ENCODE peak calls at places on chromosomes 11 and 22, in seven cellular contexts. U is cardiac muscle cell, O is uterus, A is stomach, J is fibroblast of lung, G is heart left ventricle, M is body of pancreas. Y is an unnamed sample. For H3K27me3, the result is how much of the 10 kb centered on the place peaks cover.

GRCh38 chr11:93740802-93741093 is 547 bp downstream of the TAF1D start:
- DNase-seq in A (peak), U (peak), J (peak), G (peak), O (peak), M (peak), Y (peak)

GRCh38 chr11:103433380-103433779 is 324.2 kb downstream of the DYNC2H1 start:
- DNase-seq in A (no peak), J (peak), U (no peak), G (no peak), M (no peak), O (no peak), Y (no peak)

GRCh38 chr22:32995335-32995734 is 62.8 kb downstream of the SYN3 start:
- DNase-seq in O (no peak), M (no peak), G (no peak), U (no peak), J (no peak), A (no peak), Y (no peak)

GRCh38 chr22:45009881-45010531 is at the start of gene PHF21B:
- DNase-seq in O (peak), G (peak), U (peak), A (peak), J (peak), M (peak), Y (no peak)

GRCh38 chr22:47123006-47123826 is 360.8 kb downstream of the TBC1D22A start:
- DNase-seq in M (no peak), J (no peak), G (peak), A (no peak), O (no peak), U (no peak), Y (peak)

GRCh38 chr11:129077191-129077590 is 114.9 kb downstream of the ARHGAP32 start:
- DNase-seq in O (no peak), G (no peak), A (no peak), U (no peak), M (no peak), J (no peak), Y (no peak)

GRCh38 chr11:27700351-27701261 is at the start of gene BDNF:
- DNase-seq in G (no peak), U (peak), M (no peak), A (no peak), J (peak), O (no peak), Y (no peak)

GRCh38 chr11:125457814-125458343 is 38.2 kb downstream of the FEZ1 start:
- DNase-seq in M (peak), O (no peak), A (no peak), G (peak), U (peak), J (peak), Y (no peak)

GRCh38 chr11:7637447-7638157 is 35.7 kb downstream of the CYB5R2 start:
- DNase-seq in G (no peak), J (peak), A (no peak), U (no peak), M (peak), O (peak), Y (no peak)

GRCh38 chr11:86577663-86578636 is 94.5 kb downstream of the ME3 start:
- DNase-seq in O (peak), G (peak), A (no peak), M (peak), U (no peak), J (peak), Y (peak)

GRCh38 chr11:107859459-107860239 is 1.1 kb upstream of the SLC35F2 start:
- DNase-seq in G (no peak), M (peak), O (no peak), U (no peak), J (no peak), A (peak), Y (peak)

GRCh38 chr11:45665206-45665932 is at the start of gene CHST1:
- DNase-seq in O (peak), J (no peak), A (peak), U (peak), G (peak), M (peak), Y (no peak)

GRCh38 chr11:45664376-45665205 is 831 bp downstream of the CHST1 start:
- DNase-seq in M (no peak), G (no peak), O (no peak), U (peak), A (no peak), J (no peak), Y (no peak)

GRCh38 chr11:45666648-45667642 is 1.5 kb upstream of the CHST1 start:
- DNase-seq in M (no peak), A (no peak), U (no peak), O (no peak), G (no peak), J (no peak), Y (no peak)

GRCh38 chr11:45667929-45668680 is 2.7 kb upstream of the CHST1 start:
- DNase-seq in M (no peak), U (no peak), J (no peak), A (no peak), O (no peak), G (no peak), Y (no peak)

DNA sequence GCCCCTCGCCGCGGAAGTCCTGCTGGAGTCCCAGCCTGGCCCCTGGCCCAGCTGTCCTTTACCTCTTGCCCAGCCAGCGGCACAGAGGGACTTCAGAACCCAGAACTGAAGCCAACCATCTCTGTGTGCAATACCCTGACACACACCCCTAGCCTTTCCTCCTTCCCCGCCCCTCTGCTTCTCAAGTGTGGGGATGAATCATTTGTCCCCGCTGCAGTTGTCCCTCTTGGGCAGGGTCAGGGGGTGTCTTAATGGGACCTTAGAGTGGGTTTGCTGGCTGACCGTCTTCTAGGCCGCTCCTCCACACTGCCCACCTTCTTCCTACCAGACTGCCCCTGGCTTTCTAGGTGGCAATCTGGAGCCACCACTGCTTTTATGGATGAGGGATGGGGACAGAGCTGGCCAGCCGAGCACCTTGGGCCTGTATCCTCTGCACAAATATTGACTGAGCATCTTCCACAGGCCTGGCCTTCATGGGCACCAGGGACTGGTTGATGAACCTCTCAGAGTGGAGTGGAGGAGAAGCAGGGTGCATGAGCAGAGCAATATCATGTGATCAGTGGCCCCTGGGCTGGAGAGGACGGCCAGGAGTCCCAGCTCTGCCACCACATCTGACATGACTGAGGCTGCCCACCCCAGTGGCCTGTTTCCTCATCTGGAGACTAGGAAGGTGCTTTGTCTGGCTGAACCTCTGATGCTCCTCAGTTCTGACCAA is 668 bp upstream of the CHST1 start:
- DNase-seq in A (no peak), G (no peak), U (no peak), M (no peak), J (peak), O (no peak), Y (no peak)
- H3K27me3 ChIP-seq in A (half or more), G (under half), U (half or more), M (under half), J (under half), O (under half), Y (under half)

GRCh38 chr11:33772300-33772699 is 2.0 kb downstream of the FBXO3 start:
- DNase-seq in A (no peak), G (no peak), J (no peak), U (no peak), M (peak), O (no peak), Y (no peak)

GRCh38 chr11:33774356-33775063 is at the start of gene FBXO3:
- DNase-seq in J (peak), O (peak), A (peak), G (peak), U (peak), M (peak), Y (peak)

GRCh38 chr11:33775064-33775807 is 916 bp upstream of the FBXO3 start:
- DNase-seq in J (no peak), G (no peak), O (no peak), A (no peak), U (no peak), M (no peak), Y (no peak)

GRCh38 chr11:33775832-33776231 is 1.5 kb upstream of the FBXO3 start:
- DNase-seq in J (peak), M (no peak), U (no peak), O (no peak), A (no peak), G (no peak), Y (no peak)

GRCh38 chr11:33773399-33774355 is 643 bp downstream of the FBXO3 start:
- DNase-seq in M (no peak), O (no peak), A (no peak), J (no peak), G (no peak), U (peak), Y (peak)
- TF ChIP-seq CTCF in M (no peak), O (no peak), A (no peak), J (no peak), G (no peak), U (no peak), Y (no peak)

GRCh38 chr11:31799794-31800397 is 11.2 kb downstream of the PAX6 start:
- DNase-seq in J (no peak), U (no peak), O (no peak), M (no peak), A (no peak), G (peak), Y (no peak)

GRCh38 chr11:31798057-31799035 is 12.8 kb downstream of the PAX6 start:
- DNase-seq in J (no peak), U (no peak), O (no peak), G (peak), A (no peak), M (no peak), Y (no peak)

GRCh38 chr11:31800398-31801265 is 10.5 kb downstream of the PAX6 start:
- DNase-seq in U (no peak), O (no peak), A (no peak), G (peak), J (no peak), M (no peak), Y (no peak)

GRCh38 chr11:31797227-31798056 is 13.7 kb downstream of the PAX6 start:
- DNase-seq in A (no peak), O (no peak), M (no peak), U (no peak), J (no peak), G (peak), Y (no peak)

DNA sequence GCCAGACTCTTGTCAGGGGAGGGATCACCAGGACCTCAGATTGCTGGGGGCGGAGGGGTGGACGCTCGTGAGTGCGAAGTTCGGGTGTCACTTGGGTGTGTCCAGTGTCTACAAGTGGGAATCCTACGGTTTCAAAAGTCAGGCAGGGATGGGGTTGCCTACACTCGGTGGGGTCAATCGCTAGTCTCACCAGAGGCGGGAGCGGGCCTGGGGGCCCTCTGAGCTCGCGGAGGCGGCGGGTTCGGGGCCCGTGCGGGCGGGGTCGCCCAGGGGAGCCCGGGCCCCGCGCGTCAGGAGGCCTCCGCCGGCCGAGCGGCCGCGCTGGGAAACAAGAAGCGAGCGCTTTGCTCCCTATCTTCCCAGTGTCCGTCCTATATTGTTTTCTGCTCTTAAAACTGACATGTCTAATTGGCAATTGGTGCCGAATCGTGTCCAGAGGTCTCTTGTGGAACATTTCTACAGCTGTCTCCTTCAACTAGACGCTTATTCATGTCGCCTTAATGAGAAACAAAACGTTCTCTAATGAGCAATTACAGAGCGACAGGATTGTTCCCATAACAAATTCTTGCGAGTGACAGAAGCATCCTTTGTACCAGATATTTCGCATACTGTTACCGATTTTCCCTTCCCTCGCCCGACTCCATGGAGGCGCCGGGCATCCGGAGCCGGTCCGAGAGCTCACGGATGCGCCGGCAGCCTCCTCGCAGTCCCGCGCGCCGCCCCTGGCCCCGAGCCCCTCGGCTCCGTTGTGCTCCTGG is 11.9 kb downstream of the PAX6 start:
- DNase-seq in G (peak), J (no peak), M (no peak), A (no peak), O (no peak), U (no peak), Y (no peak)
- H3K27me3 ChIP-seq in G (half or more), J (half or more), M (under half), A (half or more), O (half or more), U (half or more), Y (half or more)

GRCh38 chr11:11659567-11660341 is 37.9 kb upstream of the GALNT18 start:
- DNase-seq in G (no peak), M (no peak), A (no peak), O (no peak), U (no peak), J (no peak), Y (no peak)
- TF ChIP-seq CTCF in G (peak), M (no peak), A (no peak), O (no peak), U (no peak), J (no peak), Y (peak)

DNA sequence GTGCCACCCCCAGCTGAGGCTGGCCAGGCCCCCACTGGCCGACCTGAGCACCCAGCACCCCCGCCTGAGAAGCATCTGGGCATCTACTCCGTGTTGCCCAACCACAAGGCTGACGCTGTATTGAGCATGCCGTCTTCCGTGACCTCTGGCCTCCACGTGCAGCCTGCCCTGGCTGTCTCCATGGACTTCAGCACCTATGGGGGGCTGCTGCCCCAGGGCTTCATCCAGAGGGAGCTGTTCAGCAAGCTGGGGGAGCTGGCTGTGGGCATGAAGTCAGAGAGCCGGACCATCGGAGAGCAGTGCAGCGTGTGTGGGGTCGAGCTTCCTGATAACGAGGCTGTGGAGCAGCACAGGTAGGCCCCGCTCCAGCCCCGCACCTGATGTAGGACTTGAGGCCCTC is 4.7 kb downstream of the ZBTB16 start:
- DNase-seq in U (no peak), G (no peak), A (no peak), M (no peak), O (no peak), J (no peak), Y (no peak)
- H3K27me3 ChIP-seq in U (half or more), G (under half), A (under half), M (under half), O (under half), J (under half), Y (under half)

GRCh38 chr11:60251485-60252207 is 8.7 kb upstream of the MS4A4E start:
- DNase-seq in G (no peak), M (peak), O (no peak), A (no peak), J (peak), U (peak), Y (no peak)
- TF ChIP-seq CTCF in G (peak), M (peak), O (peak), A (no peak), J (peak), U (peak), Y (peak)

DNA sequence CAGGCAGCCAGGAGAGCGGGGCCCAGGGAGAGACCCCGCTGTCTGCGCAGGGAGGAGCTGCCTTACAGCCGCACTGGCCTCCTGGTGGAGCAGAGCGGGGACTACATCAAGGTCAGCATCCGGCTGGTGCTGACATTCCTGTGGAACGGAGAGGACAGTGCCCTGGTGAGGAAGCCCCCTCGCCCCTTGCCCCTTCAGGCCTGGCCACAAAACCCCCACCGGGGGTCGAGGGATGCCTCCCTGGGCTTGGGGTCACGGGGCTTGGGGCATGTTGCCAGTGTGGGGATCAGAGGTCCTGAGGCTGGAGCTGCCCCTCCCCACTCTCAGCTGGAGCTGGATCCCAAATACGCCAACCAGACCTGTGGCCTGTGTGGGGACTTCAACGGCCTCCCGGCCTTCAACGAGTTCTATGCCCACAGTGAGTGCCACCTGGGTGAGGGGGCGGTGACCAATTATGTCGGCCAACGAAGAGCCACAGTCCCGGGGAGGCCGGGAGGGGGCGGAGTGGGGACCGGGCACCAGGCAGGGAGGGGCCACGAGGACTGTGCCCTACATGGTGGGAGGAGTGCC is 4.2 kb downstream of the MUC5B start:
- DNase-seq in J (no peak), G (peak), A (no peak), O (no peak), U (no peak), M (no peak), Y (peak)
- H3K27me3 ChIP-seq in J (under half), G (under half), A (half or more), O (under half), U (under half), M (under half), Y (half or more)

Y was measured in lower lobe of right lung.